ENCODE peak calls at places on chromosomes 3 and 15, in eight cellular contexts. One of them, this sample, is unnamed.
A peak's percentile ranks its signal among the peaks of the same experiment; 100 is the strongest.

GRCh38 chr3:195859846-195860411 is 48.2 kb upstream of the MUC4 start:
- DNase-seq in Calu3: no peak
- DNase-seq in GM23338: no peak
- DNase-seq in tibial nerve: no peak
- DNase-seq in right lobe of liver: no peak
- DNase-seq in neural crest cell: no peak
- DNase-seq in AG04450: no peak
- DNase-seq in right atrium auricular region: no peak
- DNase-seq in this sample: no peak

GRCh38 chr3:33339758-33340157 is 62.5 kb downstream of the FBXL2 start:
- DNase-seq in right lobe of liver: no peak
- DNase-seq in GM23338: no peak
- DNase-seq in right atrium auricular region: no peak
- DNase-seq in neural crest cell: no peak
- DNase-seq in tibial nerve: no peak
- DNase-seq in AG04450: no peak
- DNase-seq in Calu3: no peak
- DNase-seq in this sample: no peak

GRCh38 chr15:59371458-59372351 is 966 bp downstream of the MYO1E start:
- DNase-seq in Calu3: peak; percentile 64
- DNase-seq in tibial nerve: no peak
- DNase-seq in right atrium auricular region: no peak
- DNase-seq in neural crest cell: no peak
- DNase-seq in right lobe of liver: peak; percentile 73
- DNase-seq in GM23338: peak; percentile 76
- DNase-seq in AG04450: no peak
- DNase-seq in this sample: peak; percentile 72

GRCh38 chr15:99250001-99250400 is 620 bp upstream of the TTC23 start:
- DNase-seq in right lobe of liver: no peak
- DNase-seq in GM23338: no peak
- DNase-seq in Calu3: no peak
- DNase-seq in right atrium auricular region: no peak
- DNase-seq in neural crest cell: no peak
- DNase-seq in tibial nerve: no peak
- DNase-seq in AG04450: no peak
- DNase-seq in this sample: no peak

GRCh38 chr3:43093974-43094373 is 11.9 kb downstream of the POMGNT2 start:
- DNase-seq in Calu3: no peak
- DNase-seq in right atrium auricular region: no peak
- DNase-seq in GM23338: no peak
- DNase-seq in right lobe of liver: no peak
- DNase-seq in tibial nerve: no peak
- DNase-seq in neural crest cell: no peak
- DNase-seq in AG04450: no peak
- DNase-seq in this sample: no peak

GRCh38 chr3:170128259-170128976 is 53.1 kb downstream of the PHC3 start:
- DNase-seq in tibial nerve: no peak
- DNase-seq in AG04450: no peak
- DNase-seq in right atrium auricular region: no peak
- DNase-seq in GM23338: no peak
- DNase-seq in right lobe of liver: no peak
- DNase-seq in neural crest cell: no peak
- DNase-seq in Calu3: no peak
- DNase-seq in this sample: peak; percentile 50

GRCh38 chr3:151067158-151067557 is 18.3 kb upstream of the MED12L start:
- DNase-seq in right lobe of liver: no peak
- DNase-seq in tibial nerve: no peak
- DNase-seq in AG04450: no peak
- DNase-seq in right atrium auricular region: no peak
- DNase-seq in GM23338: peak; percentile 79
- DNase-seq in Calu3: peak; percentile 39
- DNase-seq in neural crest cell: no peak
- DNase-seq in this sample: no peak

GRCh38 chr3:124800511-124801374 is 70.5 kb downstream of the UMPS start:
- DNase-seq in AG04450: no peak
- DNase-seq in right atrium auricular region: no peak
- DNase-seq in Calu3: no peak
- DNase-seq in neural crest cell: no peak
- DNase-seq in right lobe of liver: peak; percentile 66
- DNase-seq in GM23338: no peak
- DNase-seq in tibial nerve: no peak
- DNase-seq in this sample: no peak

GRCh38 chr15:77282333-77282732 is 137.6 kb downstream of the PEAK1 start:
- DNase-seq in neural crest cell: no peak
- DNase-seq in Calu3: no peak
- DNase-seq in GM23338: peak; percentile 67
- DNase-seq in tibial nerve: no peak
- DNase-seq in AG04450: peak; percentile 41
- DNase-seq in right atrium auricular region: no peak
- DNase-seq in right lobe of liver: no peak
- DNase-seq in this sample: no peak

GRCh38 chr3:4995500-4996053 is 16.3 kb downstream of the BHLHE40 start:
- DNase-seq in GM23338: no peak
- DNase-seq in AG04450: no peak
- DNase-seq in Calu3: no peak
- DNase-seq in right atrium auricular region: peak; percentile 50
- DNase-seq in tibial nerve: no peak
- DNase-seq in neural crest cell: no peak
- DNase-seq in right lobe of liver: no peak
- DNase-seq in this sample: no peak

GRCh38 chr3:38669668-38670067 is 20.2 kb upstream of the SCN5A start:
- DNase-seq in Calu3: no peak
- DNase-seq in tibial nerve: no peak
- DNase-seq in right lobe of liver: no peak
- DNase-seq in right atrium auricular region: no peak
- DNase-seq in AG04450: no peak
- DNase-seq in neural crest cell: no peak
- DNase-seq in GM23338: peak; percentile 29
- DNase-seq in this sample: no peak

GRCh38 chr15:34682673-34683072 is 72.1 kb downstream of the GJD2 start:
- DNase-seq in GM23338: no peak
- DNase-seq in tibial nerve: no peak
- DNase-seq in Calu3: no peak
- DNase-seq in right lobe of liver: no peak
- DNase-seq in AG04450: peak; percentile 8
- DNase-seq in right atrium auricular region: no peak
- DNase-seq in neural crest cell: no peak
- DNase-seq in this sample: no peak

GRCh38 chr3:28575100-28575747 is 226.6 kb upstream of the AZI2 start:
- DNase-seq in tibial nerve: no peak
- DNase-seq in GM23338: peak; percentile 83
- DNase-seq in Calu3: no peak
- DNase-seq in right atrium auricular region: no peak
- DNase-seq in neural crest cell: peak; percentile 32
- DNase-seq in AG04450: no peak
- DNase-seq in right lobe of liver: peak; percentile 53
- DNase-seq in this sample: no peak

DNA sequence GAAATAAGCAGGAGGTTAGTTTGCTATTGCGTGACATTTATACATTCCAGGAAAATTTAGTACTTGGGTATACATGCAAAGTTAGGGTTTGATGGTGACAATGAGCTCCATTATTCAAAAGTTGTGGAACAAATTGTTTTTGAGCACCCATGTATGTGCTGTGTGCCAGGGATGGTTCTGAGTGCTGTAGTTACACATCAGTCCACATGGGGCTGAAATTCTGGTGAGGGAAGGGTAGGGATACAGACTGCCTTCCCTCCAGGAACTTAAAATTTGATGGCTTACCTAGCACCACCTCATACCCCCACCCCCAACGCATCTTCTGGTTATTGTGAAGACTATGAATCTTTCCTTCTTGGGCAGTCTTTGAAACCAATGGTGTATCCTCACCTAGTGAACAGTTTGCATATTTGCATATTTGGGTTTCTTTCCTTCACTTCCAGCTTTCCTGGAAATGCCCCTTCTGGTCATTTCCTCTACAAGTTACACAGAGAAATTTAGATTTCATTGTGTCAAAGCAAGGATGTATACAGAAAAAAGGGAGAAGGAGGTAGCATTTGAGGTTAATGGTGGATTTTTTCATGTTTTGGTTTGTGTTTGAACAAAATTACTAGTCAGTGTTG is 222.0 kb upstream of the IL12A start:
- DNase-seq in tibial nerve: no peak
- DNase-seq in GM23338: peak; percentile 77
- DNase-seq in neural crest cell: no peak
- DNase-seq in right atrium auricular region: no peak
- DNase-seq in Calu3: peak; percentile 66
- DNase-seq in right lobe of liver: no peak
- DNase-seq in AG04450: no peak
- DNase-seq in this sample: no peak
- TF ChIP-seq CTCF in tibial nerve: no peak
- TF ChIP-seq CTCF in GM23338: peak; percentile 50
- TF ChIP-seq CTCF in neural crest cell: peak; percentile 56
- TF ChIP-seq CTCF in right atrium auricular region: peak; percentile 59
- TF ChIP-seq CTCF in Calu3: peak; percentile 80
- TF ChIP-seq CTCF in right lobe of liver: peak; percentile 35
- TF ChIP-seq CTCF in AG04450: peak; percentile 67
- TF ChIP-seq CTCF in this sample: no peak

GRCh38 chr3:119810018-119810435 is 28.1 kb downstream of the NR1I2 start:
- DNase-seq in tibial nerve: no peak
- DNase-seq in GM23338: peak; percentile 64
- DNase-seq in Calu3: no peak
- DNase-seq in neural crest cell: no peak
- DNase-seq in right atrium auricular region: no peak
- DNase-seq in right lobe of liver: no peak
- DNase-seq in AG04450: no peak
- DNase-seq in this sample: peak; percentile 74
- TF ChIP-seq CTCF in tibial nerve: no peak
- TF ChIP-seq CTCF in GM23338: peak; percentile 59
- TF ChIP-seq CTCF in Calu3: no peak
- TF ChIP-seq CTCF in neural crest cell: no peak
- TF ChIP-seq CTCF in right atrium auricular region: no peak
- TF ChIP-seq CTCF in right lobe of liver: no peak
- TF ChIP-seq CTCF in AG04450: peak; percentile 33
- TF ChIP-seq CTCF in this sample: peak; percentile 44

GRCh38 chr15:70492240-70493177 is 270.8 kb downstream of the UACA start:
- DNase-seq in tibial nerve: no peak
- DNase-seq in right atrium auricular region: no peak
- DNase-seq in AG04450: no peak
- DNase-seq in Calu3: peak; percentile 84
- DNase-seq in right lobe of liver: peak; percentile 71
- DNase-seq in neural crest cell: no peak
- DNase-seq in GM23338: peak; percentile 19
- DNase-seq in this sample: peak; percentile 70
- TF ChIP-seq CTCF in tibial nerve: no peak
- TF ChIP-seq CTCF in right atrium auricular region: no peak
- TF ChIP-seq CTCF in AG04450: peak; percentile 16
- TF ChIP-seq CTCF in Calu3: no peak
- TF ChIP-seq CTCF in right lobe of liver: no peak
- TF ChIP-seq CTCF in neural crest cell: no peak
- TF ChIP-seq CTCF in GM23338: no peak
- TF ChIP-seq CTCF in this sample: no peak

DNA sequence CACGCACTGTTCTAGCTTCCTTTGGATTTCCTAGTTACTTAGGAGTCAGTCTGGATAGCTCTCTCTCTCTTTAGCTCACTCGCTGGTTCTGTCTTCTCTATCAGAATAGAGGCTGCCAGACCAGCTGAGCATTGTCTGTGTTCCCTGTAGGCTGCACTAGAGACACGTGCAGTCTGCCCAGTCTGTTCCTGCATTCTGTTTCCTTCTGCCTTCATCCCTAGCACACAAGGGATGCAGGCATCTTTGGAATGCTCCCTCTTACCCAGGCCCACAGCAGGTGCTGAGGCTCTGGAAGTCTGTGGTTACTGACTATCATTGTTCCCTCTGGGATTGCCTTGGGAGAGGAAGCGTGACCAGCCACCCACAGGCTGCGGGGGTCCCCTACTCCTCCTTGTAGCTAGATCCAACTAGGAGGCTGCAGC is 322.8 kb downstream of the ZNF621 start:
- DNase-seq in AG04450: no peak
- DNase-seq in GM23338: peak; percentile 88
- DNase-seq in right atrium auricular region: no peak
- DNase-seq in Calu3: no peak
- DNase-seq in tibial nerve: no peak
- DNase-seq in neural crest cell: no peak
- DNase-seq in right lobe of liver: no peak
- DNase-seq in this sample: no peak
- TF ChIP-seq CTCF in AG04450: no peak
- TF ChIP-seq CTCF in GM23338: peak; percentile 49
- TF ChIP-seq CTCF in right atrium auricular region: peak; percentile 45
- TF ChIP-seq CTCF in Calu3: no peak
- TF ChIP-seq CTCF in tibial nerve: no peak
- TF ChIP-seq CTCF in neural crest cell: no peak
- TF ChIP-seq CTCF in right lobe of liver: no peak
- TF ChIP-seq CTCF in this sample: no peak

DNA sequence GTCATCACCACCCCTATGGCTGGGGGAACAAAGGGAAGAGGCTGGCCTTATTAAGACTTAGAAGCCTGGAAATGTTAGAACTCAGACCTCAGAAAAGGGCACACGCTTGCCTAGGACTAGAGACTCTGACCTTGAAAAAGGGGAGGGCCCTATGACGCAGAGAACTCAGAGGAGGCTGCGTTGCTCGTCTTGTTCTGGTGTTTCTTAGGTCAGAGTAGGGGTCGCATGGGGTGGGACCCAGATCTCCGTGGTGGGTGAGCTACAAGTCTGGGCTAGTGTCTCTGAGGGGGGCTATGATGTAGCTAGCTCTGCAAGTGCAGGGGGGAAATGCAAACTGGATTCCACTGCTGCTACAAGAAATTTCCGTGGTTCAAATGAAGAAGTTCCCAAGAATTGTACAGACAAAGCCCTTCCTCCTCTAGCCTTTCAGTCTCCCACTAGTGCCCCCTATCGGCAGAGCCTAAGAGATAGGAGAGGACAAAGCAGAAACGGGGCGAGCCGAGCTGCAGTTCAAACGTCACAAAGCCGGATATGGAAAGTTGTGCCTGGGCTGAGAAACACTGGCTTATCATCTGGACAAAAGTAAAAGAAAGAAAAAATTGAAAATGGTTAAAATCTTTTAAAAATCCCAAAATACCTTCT is 392.9 kb upstream of the ROBO2 start:
- DNase-seq in Calu3: no peak
- DNase-seq in tibial nerve: no peak
- DNase-seq in neural crest cell: no peak
- DNase-seq in GM23338: peak; percentile 90
- DNase-seq in right atrium auricular region: no peak
- DNase-seq in right lobe of liver: no peak
- DNase-seq in AG04450: no peak
- DNase-seq in this sample: no peak
- TF ChIP-seq CTCF in Calu3: no peak
- TF ChIP-seq CTCF in tibial nerve: no peak
- TF ChIP-seq CTCF in neural crest cell: no peak
- TF ChIP-seq CTCF in GM23338: peak; percentile 85
- TF ChIP-seq CTCF in right atrium auricular region: no peak
- TF ChIP-seq CTCF in right lobe of liver: no peak
- TF ChIP-seq CTCF in AG04450: peak; percentile 12
- TF ChIP-seq CTCF in this sample: no peak

GRCh38 chr3:97821413-97821809 is 400 bp upstream of the CRYBG3 start:
- DNase-seq in neural crest cell: peak; percentile 19
- DNase-seq in Calu3: peak; percentile 46
- DNase-seq in GM23338: peak; percentile 79
- DNase-seq in right lobe of liver: peak; percentile 68
- DNase-seq in tibial nerve: peak; percentile 12
- DNase-seq in AG04450: no peak
- DNase-seq in right atrium auricular region: peak; percentile 67
- DNase-seq in this sample: no peak
- TF ChIP-seq CTCF in neural crest cell: no peak
- TF ChIP-seq CTCF in Calu3: no peak
- TF ChIP-seq CTCF in GM23338: no peak
- TF ChIP-seq CTCF in right lobe of liver: no peak
- TF ChIP-seq CTCF in tibial nerve: no peak
- TF ChIP-seq CTCF in AG04450: peak; percentile 1
- TF ChIP-seq CTCF in right atrium auricular region: no peak
- TF ChIP-seq CTCF in this sample: no peak

This sample was measured in GM20000.